ENCODE peak calls at places on chromosomes 7 and 10, in ten cellular contexts. Z is skeletal muscle cell; G is AG09319; C is GM13977; K is AG20443; U is NCI-H524 treated with DMSO at 0.1 percent for 48 hours; F is Karpas-422; R is EH; B is activated naive CD4-positive, alpha-beta T cell treated with Interleukin-2 at 50 U/mL for 16 hours; L is NCI-H2029. M is an unnamed sample.

GRCh38 chr7:76273503-76273902 is 29.0 kb upstream of the HSPB1 start:
- DNase-seq in G (no peak), K (no peak), Z (no peak), R (no peak), F (no peak), L (no peak), U (no peak), C (no peak), B (no peak), M (no peak)

GRCh38 chr7:1974714-1975113 is 258.0 kb downstream of the MAD1L1 start:
- DNase-seq in L (no peak), C (no peak), B (no peak), U (no peak), K (no peak), Z (no peak), F (no peak), R (no peak), G (no peak), M (no peak)

GRCh38 chr10:13685885-13686284 is 99.1 kb downstream of the PRPF18 start:
- DNase-seq in Z (no peak), B (no peak), R (no peak), F (no peak), G (no peak), K (no peak), U (no peak), L (no peak), C (no peak), M (no peak)

GRCh38 chr7:144670251-144670650 is 165.6 kb downstream of the TPK1 start:
- DNase-seq in G (no peak), C (no peak), R (no peak), B (no peak), L (no peak), F (peak), Z (no peak), U (peak), K (no peak), M (no peak)

GRCh38 chr10:86969421-86970041 is 1.2 kb downstream of the ADIRF start:
- DNase-seq in C (no peak), U (no peak), Z (no peak), K (peak), F (no peak), B (no peak), R (peak), L (no peak), G (no peak), M (peak)

GRCh38 chr10:37263304-37263703 is 137.9 kb downstream of the ANKRD30A start:
- DNase-seq in C (no peak), R (no peak), Z (no peak), K (no peak), F (peak), L (no peak), B (no peak), G (no peak), U (no peak), M (no peak)

GRCh38 chr10:131272897-131273451 is 38.5 kb downstream of the TCERG1L start:
- DNase-seq in K (no peak), R (no peak), L (no peak), G (no peak), B (no peak), C (no peak), U (no peak), F (no peak), Z (no peak), M (no peak)

GRCh38 chr10:122373713-122374112 is 795 bp upstream of the PLEKHA1 start:
- DNase-seq in R (peak), U (no peak), C (no peak), K (peak), F (no peak), Z (no peak), B (no peak), G (no peak), L (no peak), M (peak)

GRCh38 chr7:84043661-84044191 is 150.9 kb downstream of the SEMA3A start:
- DNase-seq in L (no peak), R (peak), U (no peak), F (no peak), B (no peak), C (no peak), G (no peak), Z (no peak), K (no peak), M (no peak)

GRCh38 chr7:3436112-3436511 is 135.1 kb downstream of the SDK1 start:
- DNase-seq in G (no peak), R (no peak), K (no peak), Z (no peak), B (no peak), L (no peak), U (no peak), C (no peak), F (no peak), M (no peak)

GRCh38 chr7:92228100-92228499 is 17.6 kb downstream of the KRIT1 start:
- DNase-seq in R (no peak), C (no peak), L (no peak), B (no peak), K (no peak), F (no peak), Z (no peak), G (no peak), U (no peak), M (no peak)

GRCh38 chr7:129343099-129343700 is 91.0 kb upstream of the STRIP2 start:
- DNase-seq in G (peak), U (no peak), Z (no peak), F (peak), R (peak), K (peak), B (no peak), L (peak), C (peak), M (peak)

GRCh38 chr7:75624134-75624832 is 114.5 kb downstream of the HIP1 start:
- DNase-seq in Z (peak), B (no peak), K (peak), F (no peak), G (no peak), L (no peak), R (peak), C (peak), U (no peak), M (peak)

GRCh38 chr7:135247746-135248471 is 14.3 kb downstream of the STRA8 start:
- DNase-seq in K (no peak), F (no peak), R (no peak), G (no peak), C (no peak), L (no peak), Z (no peak), U (no peak), B (no peak), M (no peak)

GRCh38 chr7:18693826-18694225 is 198.3 kb downstream of the HDAC9 start:
- DNase-seq in C (no peak), G (no peak), K (no peak), R (no peak), Z (no peak), B (no peak), U (no peak), F (no peak), L (no peak), M (no peak)

M was measured in AG08396.